ENCODE peak calls at places on chromosomes 6 and 20, in eight cellular contexts. L is NCI-H774; I is stimulated activated CD4-positive, alpha-beta T cell treated with anti-CD3 and anti-CD28 coated beads, TNF-alpha, amount 100 ng/mL, for 1 hour; Q is NCI-H1436 treated with DMSO at 0.1 percent for 48 hours; U is head of caudate nucleus; Z is tibial artery; J is ecto neural progenitor cell; X is stimulated activated CD8-positive, alpha-beta memory T cell treated with anti-CD3 and anti-CD28 coated beads, Interleukin-15, amount 100 ng/mL, for 24 hours. C is an unnamed sample.

GRCh38 chr6:113857565-113858066 is 471 bp downstream of the MARCKS start:
- DNase-seq in L (peak; percentile 44), I (no peak), Q (no peak), U (peak; percentile 38), Z (peak; percentile 67), J (peak; percentile 63), X (no peak), C (peak; percentile 56)

GRCh38 chr6:133854167-133854632 is 34.7 kb upstream of the TCF21 start:
- DNase-seq in L (no peak), I (no peak), Q (no peak), U (no peak), Z (no peak), J (peak; percentile 54), X (no peak), C (peak; percentile 53)

GRCh38 chr20:22689246-22689645 is 104.9 kb upstream of the FOXA2 start:
- DNase-seq in L (no peak), I (no peak), Q (no peak), U (no peak), Z (no peak), J (no peak), X (no peak), C (no peak)

GRCh38 chr6:9272671-9273070 is 837.3 kb upstream of the SLC35B3 start:
- DNase-seq in L (no peak), I (no peak), Q (no peak), U (no peak), Z (no peak), J (no peak), X (no peak), C (no peak)

GRCh38 chr20:38751360-38751976 is 3.2 kb downstream of the ACTR5 start:
- DNase-seq in L (no peak), I (no peak), Q (no peak), U (peak; percentile 53), Z (no peak), J (no peak), X (no peak), C (no peak)

GRCh38 chr20:61724376-61724775 is 341.3 kb downstream of the TAF4 start:
- DNase-seq in L (no peak), I (no peak), Q (no peak), U (no peak), Z (no peak), J (no peak), X (no peak), C (peak; percentile 68)

GRCh38 chr6:26173836-26174144 is 86.6 kb downstream of the HFE start:
- DNase-seq in L (no peak), I (no peak), Q (no peak), U (no peak), Z (no peak), J (no peak), X (no peak), C (no peak)

GRCh38 chr6:49553353-49553752 is 2.9 kb downstream of the C6orf141 start:
- DNase-seq in L (no peak), I (no peak), Q (no peak), U (no peak), Z (no peak), J (no peak), X (no peak), C (no peak)

GRCh38 chr6:10659697-10660348 is 34.6 kb downstream of the C6orf52 start:
- DNase-seq in L (no peak), I (no peak), Q (no peak), U (no peak), Z (no peak), J (peak; percentile 74), X (no peak), C (peak; percentile 81)

C was measured in islet precursor cell.